ENCODE peak calls at places on chromosomes 11 and 22, in ten cellular contexts. One of them, this sample, is unnamed.

GRCh38 chr11:46560300-46561025 is 33.4 kb downstream of the AMBRA1 start:
- DNase-seq in progenitor cell of endocrine pancreas: no peak
- DNase-seq in B cell: peak; percentile 31
- DNase-seq in neural progenitor cell: no peak
- DNase-seq in right atrium auricular region: no peak
- DNase-seq in tibial nerve: no peak
- DNase-seq in heart right ventricle: no peak
- DNase-seq in ovary: no peak
- DNase-seq in neural crest cell: no peak
- DNase-seq in left lung: no peak
- DNase-seq in this sample: no peak

GRCh38 chr11:108857382-108857781 is 192.5 kb downstream of the DDX10 start:
- DNase-seq in progenitor cell of endocrine pancreas: no peak
- DNase-seq in B cell: no peak
- DNase-seq in neural progenitor cell: peak; percentile 7
- DNase-seq in right atrium auricular region: peak; percentile 58
- DNase-seq in tibial nerve: no peak
- DNase-seq in heart right ventricle: peak; percentile 66
- DNase-seq in ovary: peak; percentile 46
- DNase-seq in neural crest cell: no peak
- DNase-seq in left lung: no peak
- DNase-seq in this sample: no peak

GRCh38 chr11:67534070-67534679 is 10.9 kb upstream of the CABP2 start:
- DNase-seq in progenitor cell of endocrine pancreas: no peak
- DNase-seq in B cell: no peak
- DNase-seq in neural progenitor cell: peak; percentile 40
- DNase-seq in right atrium auricular region: no peak
- DNase-seq in tibial nerve: no peak
- DNase-seq in heart right ventricle: no peak
- DNase-seq in ovary: no peak
- DNase-seq in neural crest cell: no peak
- DNase-seq in left lung: no peak
- DNase-seq in this sample: no peak

GRCh38 chr11:121479355-121479754 is 26.6 kb upstream of the SORL1-AS1 start:
- DNase-seq in progenitor cell of endocrine pancreas: no peak
- DNase-seq in B cell: no peak
- DNase-seq in neural progenitor cell: peak; percentile 69
- DNase-seq in right atrium auricular region: no peak
- DNase-seq in tibial nerve: no peak
- DNase-seq in heart right ventricle: no peak
- DNase-seq in ovary: no peak
- DNase-seq in neural crest cell: no peak
- DNase-seq in left lung: no peak
- DNase-seq in this sample: peak; percentile 18

GRCh38 chr11:35484435-35484834 is 41.0 kb downstream of the PAMR1 start:
- DNase-seq in progenitor cell of endocrine pancreas: no peak
- DNase-seq in B cell: no peak
- DNase-seq in neural progenitor cell: no peak
- DNase-seq in right atrium auricular region: no peak
- DNase-seq in tibial nerve: no peak
- DNase-seq in heart right ventricle: no peak
- DNase-seq in ovary: no peak
- DNase-seq in neural crest cell: no peak
- DNase-seq in left lung: no peak
- DNase-seq in this sample: no peak

GRCh38 chr11:115279831-115280761 is 224.1 kb downstream of the CADM1 start:
- DNase-seq in progenitor cell of endocrine pancreas: no peak
- DNase-seq in B cell: no peak
- DNase-seq in neural progenitor cell: no peak
- DNase-seq in right atrium auricular region: no peak
- DNase-seq in tibial nerve: no peak
- DNase-seq in heart right ventricle: no peak
- DNase-seq in ovary: no peak
- DNase-seq in neural crest cell: no peak
- DNase-seq in left lung: no peak
- DNase-seq in this sample: no peak

GRCh38 chr11:44681698-44682097 is 45.1 kb upstream of the TSPAN18 start:
- DNase-seq in progenitor cell of endocrine pancreas: no peak
- DNase-seq in B cell: no peak
- DNase-seq in neural progenitor cell: no peak
- DNase-seq in right atrium auricular region: no peak
- DNase-seq in tibial nerve: no peak
- DNase-seq in heart right ventricle: no peak
- DNase-seq in ovary: no peak
- DNase-seq in neural crest cell: no peak
- DNase-seq in left lung: no peak
- DNase-seq in this sample: no peak

GRCh38 chr22:40498454-40499186 is 128.2 kb downstream of the SGSM3 start:
- DNase-seq in progenitor cell of endocrine pancreas: no peak
- DNase-seq in B cell: no peak
- DNase-seq in neural progenitor cell: no peak
- DNase-seq in right atrium auricular region: no peak
- DNase-seq in tibial nerve: no peak
- DNase-seq in heart right ventricle: no peak
- DNase-seq in ovary: no peak
- DNase-seq in neural crest cell: no peak
- DNase-seq in left lung: no peak
- DNase-seq in this sample: no peak

GRCh38 chr11:45232341-45233080 is 53.6 kb downstream of the SYT13 start:
- DNase-seq in progenitor cell of endocrine pancreas: no peak
- DNase-seq in B cell: no peak
- DNase-seq in neural progenitor cell: no peak
- DNase-seq in right atrium auricular region: no peak
- DNase-seq in tibial nerve: no peak
- DNase-seq in heart right ventricle: no peak
- DNase-seq in ovary: no peak
- DNase-seq in neural crest cell: no peak
- DNase-seq in left lung: no peak
- DNase-seq in this sample: no peak

GRCh38 chr22:23862103-23862502 is 4.4 kb downstream of the SLC2A11 start:
- DNase-seq in progenitor cell of endocrine pancreas: no peak
- DNase-seq in B cell: peak; percentile 44
- DNase-seq in neural progenitor cell: peak; percentile 68
- DNase-seq in right atrium auricular region: no peak
- DNase-seq in tibial nerve: no peak
- DNase-seq in heart right ventricle: no peak
- DNase-seq in ovary: no peak
- DNase-seq in neural crest cell: no peak
- DNase-seq in left lung: no peak
- DNase-seq in this sample: peak; percentile 55

GRCh38 chr11:64744544-64745218 is 739 bp upstream of the RASGRP2 start:
- DNase-seq in progenitor cell of endocrine pancreas: no peak
- DNase-seq in B cell: peak; percentile 75
- DNase-seq in neural progenitor cell: peak; percentile 64
- DNase-seq in right atrium auricular region: no peak
- DNase-seq in tibial nerve: no peak
- DNase-seq in heart right ventricle: no peak
- DNase-seq in ovary: no peak
- DNase-seq in neural crest cell: no peak
- DNase-seq in left lung: no peak
- DNase-seq in this sample: peak; percentile 44

GRCh38 chr11:9039194-9039593 is 35.4 kb upstream of the NRIP3 start:
- DNase-seq in progenitor cell of endocrine pancreas: no peak
- DNase-seq in B cell: no peak
- DNase-seq in neural progenitor cell: no peak
- DNase-seq in right atrium auricular region: no peak
- DNase-seq in tibial nerve: no peak
- DNase-seq in heart right ventricle: no peak
- DNase-seq in ovary: no peak
- DNase-seq in neural crest cell: no peak
- DNase-seq in left lung: peak; percentile 47
- DNase-seq in this sample: no peak

GRCh38 chr11:10654211-10655150 is 39.1 kb downstream of the IRAG1 start:
- DNase-seq in progenitor cell of endocrine pancreas: no peak
- DNase-seq in B cell: peak; percentile 80
- DNase-seq in neural progenitor cell: peak; percentile 61
- DNase-seq in right atrium auricular region: no peak
- DNase-seq in tibial nerve: no peak
- DNase-seq in heart right ventricle: no peak
- DNase-seq in ovary: no peak
- DNase-seq in neural crest cell: no peak
- DNase-seq in left lung: no peak
- DNase-seq in this sample: peak; percentile 45

GRCh38 chr11:61332266-61332822 is 561 bp downstream of the DDB1 start:
- DNase-seq in progenitor cell of endocrine pancreas: no peak
- DNase-seq in B cell: no peak
- DNase-seq in neural progenitor cell: peak; percentile 47
- DNase-seq in right atrium auricular region: no peak
- DNase-seq in tibial nerve: no peak
- DNase-seq in heart right ventricle: no peak
- DNase-seq in ovary: no peak
- DNase-seq in neural crest cell: no peak
- DNase-seq in left lung: peak; percentile 33
- DNase-seq in this sample: peak; percentile 13

GRCh38 chr22:50545522-50546325 is at the start of gene KLHDC7B:
- DNase-seq in progenitor cell of endocrine pancreas: no peak
- DNase-seq in B cell: no peak
- DNase-seq in neural progenitor cell: no peak
- DNase-seq in right atrium auricular region: no peak
- DNase-seq in tibial nerve: no peak
- DNase-seq in heart right ventricle: no peak
- DNase-seq in ovary: no peak
- DNase-seq in neural crest cell: no peak
- DNase-seq in left lung: no peak
- DNase-seq in this sample: no peak

GRCh38 chr11:1515082-1516060 is 28.8 kb upstream of the MOB2 start:
- DNase-seq in progenitor cell of endocrine pancreas: peak; percentile 89
- DNase-seq in B cell: peak; percentile 79
- DNase-seq in neural progenitor cell: peak; percentile 87
- DNase-seq in right atrium auricular region: peak; percentile 81
- DNase-seq in tibial nerve: peak; percentile 78
- DNase-seq in heart right ventricle: peak; percentile 73
- DNase-seq in ovary: peak; percentile 87
- DNase-seq in neural crest cell: peak; percentile 96
- DNase-seq in left lung: peak; percentile 71
- DNase-seq in this sample: peak; percentile 95

GRCh38 chr11:93361435-93361834 is 30.9 kb downstream of the DEUP1 start:
- DNase-seq in progenitor cell of endocrine pancreas: no peak
- DNase-seq in B cell: no peak
- DNase-seq in neural progenitor cell: no peak
- DNase-seq in right atrium auricular region: no peak
- DNase-seq in tibial nerve: no peak
- DNase-seq in heart right ventricle: no peak
- DNase-seq in ovary: no peak
- DNase-seq in neural crest cell: no peak
- DNase-seq in left lung: no peak
- DNase-seq in this sample: no peak
- TF ChIP-seq CTCF in progenitor cell of endocrine pancreas: no peak
- TF ChIP-seq CTCF in B cell: no peak
- TF ChIP-seq CTCF in neural progenitor cell: no peak
- TF ChIP-seq CTCF in right atrium auricular region: peak; percentile 41
- TF ChIP-seq CTCF in tibial nerve: no peak
- TF ChIP-seq CTCF in heart right ventricle: no peak
- TF ChIP-seq CTCF in ovary: no peak
- TF ChIP-seq CTCF in neural crest cell: peak; percentile 38
- TF ChIP-seq CTCF in left lung: no peak
- TF ChIP-seq CTCF in this sample: peak; percentile 58

GRCh38 chr22:21766933-21767462 is 31.4 kb upstream of the YPEL1 start:
- DNase-seq in progenitor cell of endocrine pancreas: no peak
- DNase-seq in B cell: no peak
- DNase-seq in neural progenitor cell: no peak
- DNase-seq in right atrium auricular region: no peak
- DNase-seq in tibial nerve: no peak
- DNase-seq in heart right ventricle: no peak
- DNase-seq in ovary: no peak
- DNase-seq in neural crest cell: no peak
- DNase-seq in left lung: no peak
- DNase-seq in this sample: no peak
- TF ChIP-seq CTCF in progenitor cell of endocrine pancreas: no peak
- TF ChIP-seq CTCF in B cell: no peak
- TF ChIP-seq CTCF in neural progenitor cell: no peak
- TF ChIP-seq CTCF in right atrium auricular region: no peak
- TF ChIP-seq CTCF in tibial nerve: no peak
- TF ChIP-seq CTCF in heart right ventricle: no peak
- TF ChIP-seq CTCF in ovary: no peak
- TF ChIP-seq CTCF in neural crest cell: no peak
- TF ChIP-seq CTCF in left lung: no peak
- TF ChIP-seq CTCF in this sample: no peak

GRCh38 chr22:38843201-38843715 is 570 bp downstream of the NPTXR start:
- DNase-seq in progenitor cell of endocrine pancreas: peak; percentile 48
- DNase-seq in B cell: peak; percentile 72
- DNase-seq in neural progenitor cell: peak; percentile 89
- DNase-seq in right atrium auricular region: no peak
- DNase-seq in tibial nerve: no peak
- DNase-seq in heart right ventricle: no peak
- DNase-seq in ovary: peak; percentile 72
- DNase-seq in neural crest cell: peak; percentile 53
- DNase-seq in left lung: no peak
- DNase-seq in this sample: peak; percentile 61
- TF ChIP-seq CTCF in progenitor cell of endocrine pancreas: peak; percentile 51
- TF ChIP-seq CTCF in B cell: no peak
- TF ChIP-seq CTCF in neural progenitor cell: peak; percentile 39
- TF ChIP-seq CTCF in right atrium auricular region: peak; percentile 49
- TF ChIP-seq CTCF in tibial nerve: peak; percentile 45
- TF ChIP-seq CTCF in heart right ventricle: peak; percentile 58
- TF ChIP-seq CTCF in ovary: no peak
- TF ChIP-seq CTCF in neural crest cell: peak; percentile 39
- TF ChIP-seq CTCF in left lung: peak; percentile 29
- TF ChIP-seq CTCF in this sample: no peak

GRCh38 chr11:86535773-86536172 is 136.6 kb downstream of the ME3 start:
- DNase-seq in progenitor cell of endocrine pancreas: no peak
- DNase-seq in B cell: no peak
- DNase-seq in neural progenitor cell: no peak
- DNase-seq in right atrium auricular region: no peak
- DNase-seq in tibial nerve: no peak
- DNase-seq in heart right ventricle: no peak
- DNase-seq in ovary: no peak
- DNase-seq in neural crest cell: no peak
- DNase-seq in left lung: no peak
- DNase-seq in this sample: no peak

GRCh38 chr11:86538223-86538548 is 134.2 kb downstream of the ME3 start:
- DNase-seq in progenitor cell of endocrine pancreas: no peak
- DNase-seq in B cell: no peak
- DNase-seq in neural progenitor cell: no peak
- DNase-seq in right atrium auricular region: no peak
- DNase-seq in tibial nerve: no peak
- DNase-seq in heart right ventricle: no peak
- DNase-seq in ovary: no peak
- DNase-seq in neural crest cell: no peak
- DNase-seq in left lung: no peak
- DNase-seq in this sample: no peak

DNA sequence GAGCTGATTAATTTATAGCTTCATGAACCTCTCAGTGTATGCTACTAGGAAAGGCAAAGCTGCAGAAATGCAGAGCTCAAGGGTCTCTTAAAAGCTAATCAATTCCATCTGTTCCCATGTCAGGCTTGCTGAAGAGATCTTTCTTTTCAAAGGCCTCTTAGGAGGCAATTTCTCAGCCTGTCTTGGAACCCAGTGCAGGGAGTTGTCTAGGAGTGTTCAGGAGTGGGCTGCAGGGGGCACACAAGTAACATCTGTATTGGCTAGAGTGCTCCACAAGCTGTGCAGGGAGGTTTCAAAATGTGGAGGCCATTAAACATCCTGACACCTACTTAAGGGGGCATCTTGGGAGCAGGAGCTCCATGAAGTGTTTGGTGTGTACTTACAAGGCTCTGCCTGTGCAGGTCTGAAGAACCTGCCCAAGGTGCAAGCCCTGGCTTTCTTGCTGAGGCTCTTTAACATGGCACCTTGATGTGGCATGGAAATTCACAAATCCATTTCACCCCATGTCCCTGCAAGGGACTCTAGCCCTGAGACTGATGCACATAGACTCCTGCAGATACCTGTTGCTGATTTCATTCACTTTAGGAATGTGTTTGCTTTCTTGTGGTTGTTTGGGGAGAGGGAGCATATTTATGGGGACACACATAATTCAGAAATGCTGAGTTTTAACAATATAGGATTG is 134.7 kb downstream of the ME3 start:
- DNase-seq in progenitor cell of endocrine pancreas: no peak
- DNase-seq in B cell: no peak
- DNase-seq in neural progenitor cell: peak; percentile 45
- DNase-seq in right atrium auricular region: no peak
- DNase-seq in tibial nerve: no peak
- DNase-seq in heart right ventricle: no peak
- DNase-seq in ovary: no peak
- DNase-seq in neural crest cell: no peak
- DNase-seq in left lung: no peak
- DNase-seq in this sample: peak; percentile 10
- TF ChIP-seq CTCF in progenitor cell of endocrine pancreas: peak; percentile 18
- TF ChIP-seq CTCF in B cell: no peak
- TF ChIP-seq CTCF in neural progenitor cell: peak; percentile 45
- TF ChIP-seq CTCF in right atrium auricular region: peak; percentile 26
- TF ChIP-seq CTCF in tibial nerve: no peak
- TF ChIP-seq CTCF in heart right ventricle: peak; percentile 50
- TF ChIP-seq CTCF in ovary: no peak
- TF ChIP-seq CTCF in neural crest cell: peak; percentile 25
- TF ChIP-seq CTCF in left lung: no peak
- TF ChIP-seq CTCF in this sample: no peak